ENCODE peak calls at places on chromosome 6, in nine cellular contexts. D is progenitor cell of endocrine pancreas; L is heart left ventricle; Z is fibroblast of mammary gland; M is CD4-positive, alpha-beta T cell; C is AG04450; W is heart right ventricle; O is activated B cell treated with CpG ODN at 0.5 μM for 24 hours; G is psoas muscle. K is an unnamed sample.

GRCh38 chr6:15246217-15247211 is 645 bp downstream of the JARID2 start:
- DNase-seq in D (no peak), L (no peak), Z (no peak), M (no peak), C (no peak), W (no peak), O (no peak), G (no peak), K (no peak)

GRCh38 chr6:54846857-54847721 is 518 bp downstream of the FAM83B start:
- DNase-seq in D (peak), L (no peak), Z (no peak), M (no peak), C (no peak), W (peak), O (no peak), G (no peak), K (no peak)

GRCh38 chr6:77136086-77136485 is 327.2 kb downstream of the HTR1B start:
- DNase-seq in D (no peak), L (no peak), Z (peak), M (no peak), C (no peak), W (no peak), O (no peak), G (no peak), K (no peak)

GRCh38 chr6:153130515-153131036 is 506 bp downstream of the RGS17 start:
- DNase-seq in D (peak), L (no peak), Z (no peak), M (no peak), C (no peak), W (no peak), O (no peak), G (no peak), K (no peak)

GRCh38 chr6:131244942-131245341 is 109.7 kb downstream of the AKAP7 start:
- DNase-seq in D (no peak), L (no peak), Z (no peak), M (no peak), C (no peak), W (no peak), O (no peak), G (no peak), K (no peak)

GRCh38 chr6:32947552-32948465 is 5.1 kb downstream of the HLA-DMA start:
- DNase-seq in D (no peak), L (no peak), Z (peak), M (no peak), C (no peak), W (no peak), O (no peak), G (no peak), K (no peak)

GRCh38 chr6:46473866-46474265 is 17.4 kb downstream of the RCAN2 start:
- DNase-seq in D (no peak), L (no peak), Z (peak), M (no peak), C (no peak), W (no peak), O (no peak), G (no peak), K (no peak)

GRCh38 chr6:154448448-154449096 is 61.9 kb downstream of the CNKSR3 start:
- DNase-seq in D (no peak), L (no peak), Z (peak), M (no peak), C (peak), W (no peak), O (no peak), G (no peak), K (no peak)

GRCh38 chr6:116402108-116402507 is 31.4 kb downstream of the DSE start:
- DNase-seq in D (no peak), L (no peak), Z (peak), M (no peak), C (no peak), W (no peak), O (no peak), G (no peak), K (no peak)

GRCh38 chr6:105560611-105561066 is 157.8 kb upstream of the PREP start:
- DNase-seq in D (no peak), L (no peak), Z (peak), M (no peak), C (no peak), W (no peak), O (no peak), G (no peak), K (no peak)

GRCh38 chr6:36357872-36358234 is 21.2 kb upstream of the BNIP5 start:
- DNase-seq in D (no peak), L (no peak), Z (no peak), M (no peak), C (no peak), W (no peak), O (no peak), G (no peak), K (no peak)

GRCh38 chr6:31969712-31970603 is 2.0 kb downstream of the DXO start:
- DNase-seq in D (no peak), L (no peak), Z (peak), M (no peak), C (no peak), W (no peak), O (no peak), G (no peak), K (no peak)

GRCh38 chr6:106823732-106824351 is 150.7 kb downstream of the CD24 start:
- DNase-seq in D (peak), L (no peak), Z (no peak), M (no peak), C (no peak), W (no peak), O (no peak), G (no peak), K (no peak)

GRCh38 chr6:154565331-154565730 is 54.8 kb upstream of the CNKSR3 start:
- DNase-seq in D (no peak), L (no peak), Z (no peak), M (no peak), C (no peak), W (no peak), O (no peak), G (no peak), K (no peak)

GRCh38 chr6:71392286-71392685 is 103.7 kb downstream of the OGFRL1 start:
- DNase-seq in D (no peak), L (no peak), Z (peak), M (no peak), C (no peak), W (no peak), O (no peak), G (no peak), K (no peak)

GRCh38 chr6:65289491-65289890 is 417.5 kb downstream of the EYS start:
- DNase-seq in D (no peak), L (no peak), Z (peak), M (no peak), C (no peak), W (no peak), O (no peak), G (no peak), K (no peak)

GRCh38 chr6:136979206-136979605 is 57.1 kb downstream of the SLC35D3 start:
- DNase-seq in D (no peak), L (no peak), Z (no peak), M (no peak), C (no peak), W (no peak), O (no peak), G (no peak), K (no peak)

GRCh38 chr6:15966000-15966399 is 162.9 kb upstream of the MYLIP start:
- DNase-seq in D (no peak), L (no peak), Z (no peak), M (no peak), C (no peak), W (no peak), O (no peak), G (no peak), K (no peak)

GRCh38 chr6:4615891-4616290 is 160.3 kb upstream of the CDYL start:
- DNase-seq in D (no peak), L (peak), Z (peak), M (no peak), C (no peak), W (peak), O (no peak), G (peak), K (no peak)

GRCh38 chr6:147618927-147619326 is 110.4 kb downstream of the SAMD5 start:
- DNase-seq in D (no peak), L (no peak), Z (peak), M (no peak), C (no peak), W (no peak), O (no peak), G (no peak), K (no peak)

GRCh38 chr6:17004269-17004668 is 97.6 kb upstream of the STMND1 start:
- DNase-seq in D (no peak), L (no peak), Z (peak), M (no peak), C (no peak), W (no peak), O (no peak), G (no peak), K (no peak)

GRCh38 chr6:24547243-24547642 is 52.5 kb downstream of the ALDH5A1 start:
- DNase-seq in D (no peak), L (no peak), Z (no peak), M (peak), C (no peak), W (no peak), O (no peak), G (no peak), K (no peak)

GRCh38 chr6:6220718-6221117 is 99.7 kb downstream of the F13A1 start:
- DNase-seq in D (no peak), L (no peak), Z (peak), M (no peak), C (no peak), W (no peak), O (no peak), G (no peak), K (no peak)

GRCh38 chr6:6825153-6825847 is 236.8 kb downstream of the LY86 start:
- DNase-seq in D (no peak), L (peak), Z (no peak), M (no peak), C (no peak), W (no peak), O (no peak), G (peak), K (no peak)

GRCh38 chr6:18025591-18025990 is 38.2 kb upstream of the KIF13A start:
- DNase-seq in D (no peak), L (no peak), Z (peak), M (no peak), C (no peak), W (no peak), O (no peak), G (no peak), K (peak)

GRCh38 chr6:150275489-150275888 is 93.3 kb upstream of the IYD start:
- DNase-seq in D (no peak), L (no peak), Z (no peak), M (no peak), C (no peak), W (no peak), O (no peak), G (no peak), K (no peak)

GRCh38 chr6:37487891-37488290 is 11.8 kb downstream of the CCDC167 start:
- DNase-seq in D (no peak), L (no peak), Z (no peak), M (no peak), C (no peak), W (no peak), O (no peak), G (no peak), K (no peak)

GRCh38 chr6:170227996-170228550 is 62.8 kb downstream of the DLL1 start:
- DNase-seq in D (no peak), L (peak), Z (no peak), M (no peak), C (no peak), W (no peak), O (no peak), G (no peak), K (no peak)

GRCh38 chr6:90241229-90241873 is 55.3 kb downstream of the BACH2 start:
- DNase-seq in D (no peak), L (no peak), Z (no peak), M (no peak), C (no peak), W (no peak), O (no peak), G (no peak), K (no peak)

GRCh38 chr6:73798592-73798991 is 102.6 kb downstream of the CD109 start:
- DNase-seq in D (no peak), L (no peak), Z (peak), M (no peak), C (peak), W (no peak), O (no peak), G (peak), K (no peak)

GRCh38 chr6:138204792-138205384 is 13.4 kb downstream of the PBOV1 start:
- DNase-seq in D (no peak), L (no peak), Z (no peak), M (no peak), C (no peak), W (no peak), O (no peak), G (no peak), K (no peak)

GRCh38 chr6:33642897-33643296 is 21.8 kb downstream of the ITPR3 start:
- DNase-seq in D (no peak), L (no peak), Z (no peak), M (no peak), C (no peak), W (no peak), O (no peak), G (no peak), K (no peak)

GRCh38 chr6:11270030-11271027 is 37.9 kb upstream of the NEDD9 start:
- DNase-seq in D (no peak), L (peak), Z (no peak), M (no peak), C (no peak), W (no peak), O (no peak), G (no peak), K (no peak)

GRCh38 chr6:35402136-35402855 is 49.8 kb upstream of the FANCE start:
- DNase-seq in D (no peak), L (no peak), Z (no peak), M (no peak), C (no peak), W (no peak), O (no peak), G (no peak), K (no peak)

GRCh38 chr6:71038966-71039365 is 82.1 kb upstream of the B3GAT2 start:
- DNase-seq in D (no peak), L (no peak), Z (peak), M (no peak), C (no peak), W (no peak), O (no peak), G (no peak), K (no peak)

GRCh38 chr6:121847806-121848522 is 412.5 kb downstream of the GJA1 start:
- DNase-seq in D (no peak), L (no peak), Z (no peak), M (no peak), C (no peak), W (no peak), O (no peak), G (no peak), K (no peak)

GRCh38 chr6:129432738-129433137 is 277.2 kb downstream of the ARHGAP18 start:
- DNase-seq in D (no peak), L (no peak), Z (peak), M (no peak), C (no peak), W (no peak), O (no peak), G (no peak), K (no peak)
- TF ChIP-seq CTCF in D (peak), L (peak), Z (peak), M (no peak), C (peak), W (no peak), O (no peak), G (no peak), K (peak)

DNA sequence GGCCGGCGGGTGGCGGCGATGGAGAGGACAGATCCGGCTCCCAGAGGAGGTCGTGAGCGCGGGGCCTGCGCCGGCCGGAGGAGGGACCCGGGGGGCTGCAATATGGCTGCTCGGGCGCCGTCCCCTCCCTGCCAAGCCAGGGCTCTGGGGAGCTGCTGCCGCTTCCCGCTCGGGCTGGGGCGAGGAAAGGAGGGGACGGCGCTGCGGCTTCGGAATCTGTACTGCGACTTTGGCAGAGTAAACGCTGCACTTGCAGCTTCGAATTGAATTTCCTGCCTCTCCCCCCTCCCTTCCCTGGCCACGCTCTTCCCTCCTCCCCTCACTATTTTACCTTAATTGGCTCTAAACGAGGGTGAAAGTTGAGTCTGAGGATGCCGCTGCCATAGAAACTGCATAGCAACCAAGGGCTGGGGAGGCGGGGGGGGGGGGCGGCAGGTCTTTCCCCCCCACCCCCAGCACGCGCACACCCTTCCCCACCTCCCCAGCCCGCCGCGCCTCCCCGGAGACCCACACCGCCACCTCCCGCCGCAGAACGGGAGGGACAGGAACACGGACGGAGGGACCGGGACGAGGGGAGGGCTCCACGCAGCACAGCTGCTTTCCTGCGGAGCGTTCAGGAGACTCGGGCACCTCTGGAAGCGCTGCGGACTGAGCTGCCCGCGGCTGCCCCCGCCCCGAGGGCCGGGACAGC is 93.9 kb downstream of the RNASET2 start:
- DNase-seq in D (peak), L (no peak), Z (no peak), M (peak), C (no peak), W (peak), O (peak), G (no peak), K (no peak)
- TF ChIP-seq CTCF in D (no peak), L (peak), Z (no peak), M (peak), C (no peak), W (no peak), O (no peak), G (no peak), K (peak)

GRCh38 chr6:42929928-42930360 is 664 bp downstream of the CNPY3 start:
- DNase-seq in D (no peak), L (peak), Z (peak), M (peak), C (peak), W (no peak), O (peak), G (no peak), K (no peak)

GRCh38 chr6:42933195-42933594 is 3.9 kb downstream of the CNPY3 start:
- DNase-seq in D (no peak), L (no peak), Z (no peak), M (no peak), C (no peak), W (no peak), O (no peak), G (no peak), K (no peak)

GRCh38 chr6:42932412-42932811 is 3.1 kb downstream of the CNPY3 start:
- DNase-seq in D (no peak), L (no peak), Z (no peak), M (no peak), C (no peak), W (no peak), O (no peak), G (no peak), K (no peak)

GRCh38 chr6:42928748-42929087 is 562 bp upstream of the CNPY3 start:
- DNase-seq in D (no peak), L (no peak), Z (no peak), M (no peak), C (no peak), W (no peak), O (no peak), G (no peak), K (no peak)

DNA sequence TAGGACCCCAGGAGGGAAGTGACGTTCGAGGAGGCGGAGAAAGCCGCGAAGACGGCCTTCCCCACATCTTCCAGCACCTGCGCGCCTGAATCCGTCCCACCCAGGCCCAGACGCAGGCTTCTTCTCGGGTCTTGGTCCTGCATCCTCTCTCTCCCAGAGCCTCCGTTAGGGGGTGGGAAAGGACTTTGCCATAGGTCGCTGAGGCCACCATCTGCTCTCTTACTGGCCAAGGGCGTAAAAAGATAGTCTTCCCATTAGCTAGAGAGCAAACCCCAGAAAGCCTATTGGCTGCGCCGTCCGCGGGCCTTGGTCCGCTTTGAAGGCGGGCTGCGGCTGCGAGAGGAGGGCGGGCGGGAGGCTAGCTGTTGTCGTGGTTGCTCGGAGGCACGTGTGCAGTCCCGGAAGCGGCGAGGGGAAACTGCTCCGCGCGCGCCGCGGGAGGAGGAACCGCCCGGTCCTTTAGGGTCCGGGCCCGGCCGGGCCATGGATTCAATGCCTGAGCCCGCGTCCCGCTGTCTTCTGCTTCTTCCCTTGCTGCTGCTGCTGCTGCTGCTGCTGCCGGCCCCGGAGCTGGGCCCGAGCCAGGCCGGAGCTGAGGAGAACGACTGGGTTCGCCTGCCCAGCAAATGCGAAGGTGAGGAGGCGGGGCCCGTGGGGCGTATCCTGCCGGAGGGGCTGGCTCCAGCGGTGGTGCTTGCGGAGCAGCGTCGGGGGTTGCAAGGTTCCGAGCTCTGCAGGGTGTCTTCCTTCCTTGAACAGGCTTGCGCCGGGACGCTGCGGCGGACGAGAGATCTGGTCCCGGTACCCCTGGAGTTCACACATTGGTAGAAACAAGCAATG is at the start of gene CNPY3:
- DNase-seq in D (peak), L (peak), Z (peak), M (peak), C (peak), W (peak), O (peak), G (peak), K (peak)
- TF ChIP-seq CTCF in D (no peak), L (no peak), Z (no peak), M (no peak), C (no peak), W (peak), O (no peak), G (no peak), K (no peak)

GRCh38 chr6:103011605-103012004 is 1618.1 kb downstream of the GRIK2 start:
- DNase-seq in D (no peak), L (no peak), Z (no peak), M (no peak), C (no peak), W (no peak), O (no peak), G (no peak), K (no peak)
- TF ChIP-seq CTCF in D (no peak), L (no peak), Z (no peak), M (no peak), C (no peak), W (no peak), O (no peak), G (no peak), K (no peak)

DNA sequence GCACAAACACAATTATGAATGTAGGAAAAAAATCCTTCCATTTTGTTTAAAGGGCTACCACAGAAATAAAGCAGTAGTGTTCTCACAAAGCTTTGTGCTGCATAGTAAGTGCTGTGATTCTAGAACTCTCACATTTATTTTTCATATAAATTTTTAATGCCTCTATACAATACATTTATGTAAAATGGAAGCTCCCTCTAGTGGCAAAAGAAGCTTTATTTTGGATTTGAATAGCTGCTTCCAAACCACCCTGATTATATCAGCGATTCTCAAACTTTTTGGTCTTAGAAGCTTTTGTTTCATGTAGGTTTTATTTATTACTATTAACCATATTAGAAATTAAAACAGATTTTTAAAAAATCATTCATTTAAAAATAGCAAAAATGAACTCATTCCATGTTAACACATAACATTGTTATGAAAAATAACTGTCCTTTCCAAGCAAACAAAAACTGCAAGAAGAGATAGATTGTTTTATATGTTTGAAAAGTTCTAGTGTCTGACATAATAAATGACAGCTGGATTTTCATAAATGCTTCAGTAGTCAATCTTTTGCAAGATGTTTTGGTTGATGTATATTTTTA is 38.4 kb downstream of the HS3ST5 start:
- DNase-seq in D (no peak), L (no peak), Z (peak), M (no peak), C (peak), W (no peak), O (no peak), G (no peak), K (no peak)
- TF ChIP-seq CTCF in D (peak), L (peak), Z (peak), M (peak), C (peak), W (peak), O (no peak), G (peak), K (peak)